ENCODE peak calls at places on chromosomes 13 and 19, in four cellular contexts. One of them, this sample, is unnamed.

GRCh38 chr13:37406031-37406430 is 192.5 kb downstream of the POSTN start:
- DNase-seq in RPMI7951: no peak
- DNase-seq in NCI-H1105: no peak
- DNase-seq in NCI-H1417: no peak
- DNase-seq in this sample: no peak

GRCh38 chr13:81726037-81726726 is 1385.3 kb upstream of the SPRY2 start:
- DNase-seq in RPMI7951: no peak
- DNase-seq in NCI-H1105: no peak
- DNase-seq in NCI-H1417: no peak
- DNase-seq in this sample: no peak

GRCh38 chr19:31583148-31583547 is 233.9 kb upstream of the TSHZ3 start:
- DNase-seq in RPMI7951: no peak
- DNase-seq in NCI-H1105: no peak
- DNase-seq in NCI-H1417: no peak
- DNase-seq in this sample: no peak

GRCh38 chr19:29417048-29417447 is 108.7 kb upstream of the VSTM2B start:
- DNase-seq in RPMI7951: no peak
- DNase-seq in NCI-H1105: no peak
- DNase-seq in NCI-H1417: no peak
- DNase-seq in this sample: no peak

GRCh38 chr13:41361501-41361900 is 50.4 kb downstream of the NAA16 start:
- DNase-seq in RPMI7951: no peak
- DNase-seq in NCI-H1105: no peak
- DNase-seq in NCI-H1417: no peak
- DNase-seq in this sample: no peak

GRCh38 chr13:94416454-94417080 is 62.9 kb downstream of the DCT start:
- DNase-seq in RPMI7951: peak; percentile 1
- DNase-seq in NCI-H1105: no peak
- DNase-seq in NCI-H1417: peak; percentile 71
- DNase-seq in this sample: peak; percentile 17

GRCh38 chr13:23510979-23511735 is 59.1 kb upstream of the TNFRSF19 start:
- DNase-seq in RPMI7951: peak; percentile 64
- DNase-seq in NCI-H1105: no peak
- DNase-seq in NCI-H1417: no peak
- DNase-seq in this sample: peak; percentile 16

GRCh38 chr19:1315470-1316166 is 29.9 kb downstream of the EFNA2 start:
- DNase-seq in RPMI7951: peak; percentile 50
- DNase-seq in NCI-H1105: peak; percentile 35
- DNase-seq in NCI-H1417: peak; percentile 59
- DNase-seq in this sample: no peak

GRCh38 chr19:409515-410242 is 732 bp upstream of the C2CD4C start:
- DNase-seq in RPMI7951: no peak
- DNase-seq in NCI-H1105: peak; percentile 29
- DNase-seq in NCI-H1417: peak; percentile 89
- DNase-seq in this sample: peak; percentile 23

GRCh38 chr19:2315818-2316353 is 7.9 kb upstream of the LINGO3 start:
- DNase-seq in RPMI7951: peak; percentile 72
- DNase-seq in NCI-H1105: no peak
- DNase-seq in NCI-H1417: no peak
- DNase-seq in this sample: peak; percentile 37